ENCODE peak calls at places on chromosomes 5 and 9, in six cellular contexts. R is HFF-Myc, V is aorta, S is astrocyte of the hippocampus, Q is NCI-H1048, O is germinal center. K is an unnamed sample.

GRCh38 chr5:155293605-155294178 is 280.1 kb downstream of the KIF4B start:
- DNase-seq in S (no peak), R (no peak), V (no peak), O (no peak), Q (no peak), K (no peak)

GRCh38 chr5:139088024-139088423 is 110.1 kb downstream of the SIL1 start:
- DNase-seq in S (no peak), V (no peak), Q (no peak), O (no peak), R (no peak), K (no peak)

GRCh38 chr9:129021091-129021490 is 7.0 kb downstream of the SH3GLB2 start:
- DNase-seq in V (no peak), Q (no peak), S (no peak), O (peak), R (no peak), K (no peak)

GRCh38 chr5:115816226-115817042 is at the start of gene CDO1:
- DNase-seq in O (peak), V (peak), S (peak), R (no peak), Q (no peak), K (peak)

GRCh38 chr5:181028032-181028819 is 11.8 kb upstream of the BTNL9 start:
- DNase-seq in S (no peak), V (no peak), Q (no peak), O (no peak), R (no peak), K (no peak)

GRCh38 chr9:137688725-137689124 is 69.9 kb downstream of the EHMT1 start:
- DNase-seq in R (no peak), O (no peak), S (no peak), V (no peak), Q (no peak), K (peak)

GRCh38 chr5:127521138-127521770 is 3.8 kb downstream of the PRRC1 start:
- DNase-seq in V (no peak), O (no peak), Q (no peak), S (no peak), R (no peak), K (no peak)

GRCh38 chr9:108469654-108470053 is 386.1 kb downstream of the ACTL7B start:
- DNase-seq in V (peak), O (no peak), R (no peak), S (peak), Q (no peak), K (no peak)

GRCh38 chr5:169988947-169989346 is 8.7 kb upstream of the INSYN2B start:
- DNase-seq in V (no peak), R (no peak), S (no peak), Q (no peak), O (no peak), K (no peak)

GRCh38 chr5:72189135-72189534 is 81.9 kb downstream of the MAP1B start:
- DNase-seq in V (no peak), O (no peak), Q (no peak), R (no peak), S (no peak), K (no peak)

GRCh38 chr9:90322296-90322695 is 320.3 kb downstream of the DIRAS2 start:
- DNase-seq in Q (no peak), V (no peak), O (no peak), R (no peak), S (no peak), K (no peak)

GRCh38 chr9:117772960-117773359 is 68.8 kb downstream of the TLR4 start:
- DNase-seq in O (no peak), R (peak), V (no peak), Q (no peak), S (peak), K (no peak)

GRCh38 chr5:52041843-52042242 is 658.6 kb downstream of the ISL1 start:
- DNase-seq in R (no peak), Q (no peak), O (no peak), S (no peak), V (no peak), K (no peak)

GRCh38 chr9:38345851-38346755 is 46.4 kb upstream of the ALDH1B1 start:
- DNase-seq in O (no peak), Q (no peak), V (no peak), R (no peak), S (no peak), K (no peak)

GRCh38 chr5:173941102-173941501 is 47.9 kb upstream of the C5orf47 start:
- DNase-seq in O (no peak), V (no peak), S (no peak), R (no peak), Q (no peak), K (no peak)

GRCh38 chr5:32504923-32505596 is 60.5 kb upstream of the ZFR start:
- DNase-seq in S (peak), O (no peak), Q (no peak), R (peak), V (peak), K (no peak)

GRCh38 chr5:109155625-109156024 is 254.1 kb downstream of the PJA2 start:
- DNase-seq in Q (no peak), O (no peak), S (no peak), V (no peak), R (no peak), K (no peak)

GRCh38 chr5:92838253-92838652 is 742.8 kb downstream of the NR2F1-AS1 start:
- DNase-seq in R (no peak), O (no peak), Q (no peak), S (no peak), V (no peak), K (no peak)